ENCODE peak calls at places on chromosome 6, in four cellular contexts. One of them, this sample, is unnamed.

GRCh38 chr6:5516036-5516435 is 254.7 kb downstream of the FARS2 start:
- DNase-seq in nephron progenitor cell: no peak
- DNase-seq in ovary: no peak
- DNase-seq in sigmoid colon: no peak
- DNase-seq in this sample: no peak

GRCh38 chr6:168299541-168300511 is 19.8 kb downstream of the DACT2 start:
- DNase-seq in nephron progenitor cell: no peak
- DNase-seq in ovary: no peak
- DNase-seq in sigmoid colon: no peak
- DNase-seq in this sample: no peak

GRCh38 chr6:105804000-105804399 is 282.1 kb upstream of the PRDM1 start:
- DNase-seq in nephron progenitor cell: no peak
- DNase-seq in ovary: no peak
- DNase-seq in sigmoid colon: no peak
- DNase-seq in this sample: no peak

GRCh38 chr6:90072961-90073464 is 178.7 kb downstream of the GJA10 start:
- DNase-seq in nephron progenitor cell: no peak
- DNase-seq in ovary: no peak
- DNase-seq in sigmoid colon: no peak
- DNase-seq in this sample: no peak

GRCh38 chr6:15953152-15953880 is 175.6 kb upstream of the MYLIP start:
- DNase-seq in nephron progenitor cell: no peak
- DNase-seq in ovary: no peak
- DNase-seq in sigmoid colon: no peak
- DNase-seq in this sample: no peak

GRCh38 chr6:87118054-87118453 is 23.1 kb upstream of the CGA start:
- DNase-seq in nephron progenitor cell: no peak
- DNase-seq in ovary: no peak
- DNase-seq in sigmoid colon: no peak
- DNase-seq in this sample: no peak

GRCh38 chr6:155132617-155133016 is 131.2 kb upstream of the CLDN20 start:
- DNase-seq in nephron progenitor cell: no peak
- DNase-seq in ovary: no peak
- DNase-seq in sigmoid colon: no peak
- DNase-seq in this sample: no peak

GRCh38 chr6:169212897-169213813 is 40.5 kb downstream of the THBS2 start:
- DNase-seq in nephron progenitor cell: peak; percentile 92
- DNase-seq in ovary: peak; percentile 89
- DNase-seq in sigmoid colon: peak; percentile 95
- DNase-seq in this sample: peak; percentile 92

GRCh38 chr6:134058622-134059366 is 6.4 kb upstream of the SLC2A12 start:
- DNase-seq in nephron progenitor cell: no peak
- DNase-seq in ovary: no peak
- DNase-seq in sigmoid colon: no peak
- DNase-seq in this sample: no peak

GRCh38 chr6:96716221-96716620 is 121.1 kb downstream of the GPR63 start:
- DNase-seq in nephron progenitor cell: no peak
- DNase-seq in ovary: no peak
- DNase-seq in sigmoid colon: no peak
- DNase-seq in this sample: no peak

This sample was measured in cardiac septum.